ENCODE peak calls at places on chromosome 21, in six cellular contexts. One of them, this sample, is unnamed.

GRCh38 chr21:34143783-34144182 is 70.4 kb downstream of the MRPS6 start:
- DNase-seq in stomach: no peak
- DNase-seq in CD4-positive, alpha-beta T cell: no peak
- DNase-seq in tibial nerve: no peak
- DNase-seq in heart left ventricle: no peak
- DNase-seq in tibial artery: peak
- DNase-seq in this sample: no peak

GRCh38 chr21:45327458-45328197 is 39.9 kb upstream of the POFUT2 start:
- DNase-seq in CD4-positive, alpha-beta T cell: no peak
- DNase-seq in tibial nerve: no peak
- DNase-seq in tibial artery: peak
- DNase-seq in heart left ventricle: no peak
- DNase-seq in stomach: no peak
- DNase-seq in this sample: no peak

GRCh38 chr21:25506887-25507286 is 100.4 kb downstream of the MRPL39 start:
- DNase-seq in stomach: no peak
- DNase-seq in heart left ventricle: no peak
- DNase-seq in tibial artery: no peak
- DNase-seq in CD4-positive, alpha-beta T cell: no peak
- DNase-seq in tibial nerve: no peak
- DNase-seq in this sample: peak

GRCh38 chr21:45981641-45982255 is at the start of gene COL6A1:
- DNase-seq in heart left ventricle: peak
- DNase-seq in tibial nerve: no peak
- DNase-seq in stomach: peak
- DNase-seq in tibial artery: peak
- DNase-seq in CD4-positive, alpha-beta T cell: peak
- DNase-seq in this sample: no peak

GRCh38 chr21:17900281-17900989 is 81.3 kb upstream of the C21orf91 start:
- DNase-seq in tibial nerve: no peak
- DNase-seq in CD4-positive, alpha-beta T cell: no peak
- DNase-seq in heart left ventricle: peak
- DNase-seq in tibial artery: no peak
- DNase-seq in stomach: no peak
- DNase-seq in this sample: no peak

GRCh38 chr21:46113497-46114176 is 15.7 kb downstream of the COL6A2 start:
- DNase-seq in heart left ventricle: peak
- DNase-seq in tibial artery: no peak
- DNase-seq in tibial nerve: peak
- DNase-seq in stomach: peak
- DNase-seq in CD4-positive, alpha-beta T cell: no peak
- DNase-seq in this sample: no peak

GRCh38 chr21:45534591-45535331 is 7.5 kb downstream of the SLC19A1 start:
- DNase-seq in tibial nerve: peak
- DNase-seq in CD4-positive, alpha-beta T cell: no peak
- DNase-seq in stomach: peak
- DNase-seq in tibial artery: peak
- DNase-seq in heart left ventricle: peak
- DNase-seq in this sample: no peak

GRCh38 chr21:17819878-17820232 is 699 bp upstream of the C21orf91 start:
- DNase-seq in CD4-positive, alpha-beta T cell: no peak
- DNase-seq in stomach: no peak
- DNase-seq in heart left ventricle: no peak
- DNase-seq in tibial artery: no peak
- DNase-seq in tibial nerve: peak
- DNase-seq in this sample: no peak

GRCh38 chr21:16863541-16863940 is 649.3 kb upstream of the CXADR start:
- DNase-seq in tibial nerve: no peak
- DNase-seq in tibial artery: no peak
- DNase-seq in CD4-positive, alpha-beta T cell: no peak
- DNase-seq in stomach: no peak
- DNase-seq in heart left ventricle: no peak
- DNase-seq in this sample: no peak

GRCh38 chr21:26389971-26390641 is 183.0 kb downstream of the CYYR1 start:
- DNase-seq in CD4-positive, alpha-beta T cell: no peak
- DNase-seq in heart left ventricle: no peak
- DNase-seq in tibial nerve: no peak
- DNase-seq in tibial artery: no peak
- DNase-seq in stomach: no peak
- DNase-seq in this sample: peak

GRCh38 chr21:19878133-19878532 is 1120.1 kb upstream of the NCAM2 start:
- DNase-seq in tibial artery: no peak
- DNase-seq in CD4-positive, alpha-beta T cell: no peak
- DNase-seq in heart left ventricle: no peak
- DNase-seq in tibial nerve: no peak
- DNase-seq in stomach: no peak
- DNase-seq in this sample: no peak

GRCh38 chr21:29499734-29500343 is 201.1 kb downstream of the BACH1 start:
- DNase-seq in tibial artery: no peak
- DNase-seq in tibial nerve: no peak
- DNase-seq in heart left ventricle: no peak
- DNase-seq in CD4-positive, alpha-beta T cell: no peak
- DNase-seq in stomach: no peak
- DNase-seq in this sample: peak

GRCh38 chr21:45263534-45263933 is 24.2 kb downstream of the POFUT2 start:
- DNase-seq in tibial nerve: peak
- DNase-seq in stomach: peak
- DNase-seq in CD4-positive, alpha-beta T cell: no peak
- DNase-seq in heart left ventricle: no peak
- DNase-seq in tibial artery: peak
- DNase-seq in this sample: no peak

GRCh38 chr21:33699277-33699676 is 57.0 kb downstream of the ITSN1 start:
- DNase-seq in stomach: no peak
- DNase-seq in tibial nerve: no peak
- DNase-seq in tibial artery: no peak
- DNase-seq in CD4-positive, alpha-beta T cell: no peak
- DNase-seq in heart left ventricle: no peak
- DNase-seq in this sample: no peak

GRCh38 chr21:25425156-25425555 is 182.1 kb downstream of the MRPL39 start:
- DNase-seq in tibial nerve: no peak
- DNase-seq in heart left ventricle: no peak
- DNase-seq in stomach: no peak
- DNase-seq in CD4-positive, alpha-beta T cell: no peak
- DNase-seq in tibial artery: no peak
- DNase-seq in this sample: no peak

GRCh38 chr21:35476616-35477395 is 427.7 kb upstream of the RUNX1 start:
- DNase-seq in stomach: no peak
- DNase-seq in CD4-positive, alpha-beta T cell: no peak
- DNase-seq in tibial nerve: no peak
- DNase-seq in tibial artery: no peak
- DNase-seq in heart left ventricle: no peak
- DNase-seq in this sample: peak

GRCh38 chr21:18369115-18369514 is 34.5 kb downstream of the TMPRSS15 start:
- DNase-seq in tibial artery: no peak
- DNase-seq in tibial nerve: no peak
- DNase-seq in stomach: no peak
- DNase-seq in heart left ventricle: no peak
- DNase-seq in CD4-positive, alpha-beta T cell: no peak
- DNase-seq in this sample: no peak

GRCh38 chr21:38796426-38796825 is 9.3 kb upstream of the ETS2 start:
- DNase-seq in heart left ventricle: no peak
- DNase-seq in stomach: no peak
- DNase-seq in CD4-positive, alpha-beta T cell: no peak
- DNase-seq in tibial nerve: no peak
- DNase-seq in tibial artery: no peak
- DNase-seq in this sample: peak

GRCh38 chr21:15730484-15731242 is 881 bp downstream of the USP25 start:
- DNase-seq in stomach: no peak
- DNase-seq in CD4-positive, alpha-beta T cell: no peak
- DNase-seq in heart left ventricle: no peak
- DNase-seq in tibial artery: no peak
- DNase-seq in tibial nerve: no peak
- DNase-seq in this sample: no peak

GRCh38 chr21:25457411-25457810 is 149.9 kb downstream of the MRPL39 start:
- DNase-seq in stomach: no peak
- DNase-seq in tibial artery: no peak
- DNase-seq in tibial nerve: no peak
- DNase-seq in CD4-positive, alpha-beta T cell: no peak
- DNase-seq in heart left ventricle: no peak
- DNase-seq in this sample: peak

GRCh38 chr21:33362044-33362555 is 37.3 kb downstream of the IFNAR1 start:
- DNase-seq in tibial nerve: no peak
- DNase-seq in heart left ventricle: no peak
- DNase-seq in CD4-positive, alpha-beta T cell: peak
- DNase-seq in tibial artery: no peak
- DNase-seq in stomach: peak
- DNase-seq in this sample: no peak

GRCh38 chr21:39911792-39912191 is 44.6 kb downstream of the PCP4 start:
- DNase-seq in stomach: no peak
- DNase-seq in CD4-positive, alpha-beta T cell: no peak
- DNase-seq in heart left ventricle: no peak
- DNase-seq in tibial nerve: no peak
- DNase-seq in tibial artery: no peak
- DNase-seq in this sample: no peak

GRCh38 chr21:28193189-28193588 is 799.5 kb downstream of the LTN1 start:
- DNase-seq in heart left ventricle: no peak
- DNase-seq in stomach: no peak
- DNase-seq in tibial nerve: no peak
- DNase-seq in CD4-positive, alpha-beta T cell: no peak
- DNase-seq in tibial artery: no peak
- DNase-seq in this sample: no peak

DNA sequence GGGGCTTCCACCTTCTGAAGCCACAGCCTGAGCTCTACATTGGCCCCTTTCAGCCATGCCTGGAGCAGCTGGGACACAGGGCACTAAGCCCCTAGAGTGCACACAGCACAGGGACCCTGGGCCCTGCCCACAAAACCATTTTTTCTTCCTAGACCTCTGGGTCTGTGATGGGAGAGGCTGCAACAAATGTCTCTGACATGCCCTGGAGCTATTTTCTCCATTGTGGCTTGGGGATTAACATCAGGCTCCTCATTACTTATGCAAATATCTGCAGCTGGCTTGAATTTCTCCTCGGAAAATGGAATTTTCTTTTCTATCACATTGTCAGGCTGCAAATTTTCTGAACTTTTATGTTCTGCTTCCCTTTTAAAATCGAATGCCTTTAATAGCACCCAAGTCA is 795.7 kb downstream of the LTN1 start:
- DNase-seq in tibial nerve: no peak
- DNase-seq in heart left ventricle: no peak
- DNase-seq in stomach: no peak
- DNase-seq in tibial artery: no peak
- DNase-seq in CD4-positive, alpha-beta T cell: no peak
- DNase-seq in this sample: no peak
- TF ChIP-seq CTCF in tibial nerve: no peak
- TF ChIP-seq CTCF in heart left ventricle: no peak
- TF ChIP-seq CTCF in stomach: no peak
- TF ChIP-seq CTCF in tibial artery: no peak
- TF ChIP-seq CTCF in CD4-positive, alpha-beta T cell: no peak
- TF ChIP-seq CTCF in this sample: no peak

DNA sequence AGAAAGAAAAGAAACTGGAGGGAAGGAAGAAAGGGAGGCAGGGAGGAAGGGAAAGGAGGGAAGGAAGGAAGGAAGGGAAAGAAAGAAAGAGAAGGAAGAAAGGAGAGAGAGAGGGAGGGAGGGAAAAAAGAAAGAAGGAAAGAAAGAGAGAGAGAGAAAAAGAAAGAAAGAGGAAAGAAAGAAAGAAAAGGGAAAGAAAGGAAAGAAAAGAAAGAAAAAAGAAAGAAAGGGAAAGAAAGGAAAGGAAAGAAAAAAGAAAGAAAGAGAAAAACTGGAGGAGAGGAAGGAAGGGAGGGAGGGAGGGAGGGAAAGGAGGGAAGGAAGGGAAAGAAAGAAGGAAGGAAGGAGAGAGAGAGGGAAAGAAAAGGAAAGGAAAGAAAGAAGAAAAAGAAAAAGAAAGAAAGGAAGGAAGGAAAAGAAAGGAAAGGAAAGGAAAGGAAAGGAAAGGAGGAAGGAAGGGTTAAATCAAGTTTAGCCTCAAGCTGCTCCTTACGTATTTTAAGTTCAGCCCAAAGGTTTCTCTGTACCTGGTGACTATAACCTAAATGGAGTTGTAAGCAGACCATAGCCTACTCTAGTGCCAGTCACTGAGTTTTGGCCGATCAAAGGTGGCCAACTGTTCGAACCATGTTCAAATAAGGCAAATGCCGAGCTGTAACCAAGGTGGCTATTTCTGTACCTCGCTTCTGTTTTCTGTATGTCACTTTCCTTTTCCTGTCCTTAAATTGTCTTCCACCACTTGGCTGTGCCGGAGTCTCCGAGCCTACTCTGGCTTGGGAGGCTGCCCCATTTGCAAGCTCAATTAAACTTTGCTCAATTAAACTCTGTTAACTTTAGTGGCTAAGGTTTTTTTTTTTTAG is 37.8 kb upstream of the TMPRSS2 start:
- DNase-seq in CD4-positive, alpha-beta T cell: no peak
- DNase-seq in tibial artery: no peak
- DNase-seq in heart left ventricle: no peak
- DNase-seq in tibial nerve: no peak
- DNase-seq in stomach: no peak
- DNase-seq in this sample: no peak
- H3K27ac ChIP-seq in CD4-positive, alpha-beta T cell: no peak
- H3K27ac ChIP-seq in tibial artery: no peak
- H3K27ac ChIP-seq in heart left ventricle: no peak
- H3K27ac ChIP-seq in tibial nerve: no peak
- H3K27ac ChIP-seq in stomach: peak
- H3K27ac ChIP-seq in this sample: no peak

DNA sequence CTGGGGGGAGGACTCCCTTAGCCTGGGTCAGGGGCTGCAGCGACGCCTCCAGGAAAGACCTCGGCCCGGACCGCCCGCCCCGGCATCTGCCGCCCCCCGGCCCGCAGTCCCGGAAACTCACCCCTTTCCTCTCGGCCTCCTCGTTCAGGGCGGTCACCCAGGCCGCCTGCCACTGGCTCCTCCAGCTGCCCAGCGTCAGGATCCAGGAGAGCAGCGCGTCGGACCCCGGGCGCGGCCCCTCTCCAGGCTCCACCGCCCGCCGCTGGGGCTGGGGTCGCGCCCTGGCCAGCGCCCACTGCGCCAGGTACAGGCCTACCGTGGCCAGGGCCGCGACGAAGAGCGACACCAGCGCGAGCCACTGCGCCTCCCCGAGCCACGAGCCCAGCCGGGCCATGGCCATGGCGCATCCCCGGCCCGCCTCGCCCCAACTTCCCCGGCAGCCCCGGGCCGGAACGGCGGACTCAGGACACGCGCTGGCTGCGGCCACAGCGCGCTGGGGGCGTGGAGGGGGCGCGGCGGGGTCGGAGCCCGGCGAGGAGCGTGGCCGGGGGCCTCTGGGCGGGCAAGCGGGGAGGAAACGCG is 478 bp downstream of the C2CD2 start:
- DNase-seq in tibial artery: no peak
- DNase-seq in tibial nerve: no peak
- DNase-seq in heart left ventricle: peak
- DNase-seq in stomach: peak
- DNase-seq in CD4-positive, alpha-beta T cell: no peak
- DNase-seq in this sample: no peak
- TF ChIP-seq CTCF in tibial artery: no peak
- TF ChIP-seq CTCF in tibial nerve: no peak
- TF ChIP-seq CTCF in heart left ventricle: no peak
- TF ChIP-seq CTCF in stomach: no peak
- TF ChIP-seq CTCF in CD4-positive, alpha-beta T cell: no peak
- TF ChIP-seq CTCF in this sample: no peak

DNA sequence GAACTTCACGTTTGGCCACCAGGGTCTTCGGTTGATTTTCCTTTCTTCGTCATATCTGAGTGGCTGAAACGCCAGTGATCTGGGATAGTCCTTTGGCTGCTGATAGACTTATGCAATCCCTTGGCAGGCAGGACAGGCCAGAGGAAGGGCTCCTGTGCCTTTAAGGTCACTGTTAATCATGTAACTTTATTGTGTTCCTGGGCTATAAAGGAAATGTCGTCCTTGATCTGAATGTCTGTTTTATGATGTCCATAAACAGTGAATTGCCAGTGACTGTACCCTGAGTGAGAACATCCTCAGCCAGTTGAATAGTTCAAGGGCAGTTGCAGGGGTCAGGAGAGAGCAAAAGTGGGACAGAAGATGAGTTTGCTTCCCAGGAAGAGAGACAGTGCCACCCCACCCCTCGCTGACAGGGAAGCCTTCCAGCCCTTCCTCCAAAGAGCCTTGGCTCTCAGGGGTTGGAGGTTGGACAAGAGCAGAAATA is 68.0 kb downstream of the PDE9A start:
- DNase-seq in tibial nerve: no peak
- DNase-seq in stomach: no peak
- DNase-seq in CD4-positive, alpha-beta T cell: no peak
- DNase-seq in heart left ventricle: no peak
- DNase-seq in tibial artery: no peak
- DNase-seq in this sample: no peak
- H3K27ac ChIP-seq in tibial nerve: no peak
- H3K27ac ChIP-seq in stomach: no peak
- H3K27ac ChIP-seq in CD4-positive, alpha-beta T cell: no peak
- H3K27ac ChIP-seq in heart left ventricle: no peak
- H3K27ac ChIP-seq in tibial artery: no peak
- H3K27ac ChIP-seq in this sample: no peak

This sample was measured in brain microvascular endothelial cell.